ENCODE peak calls at places on chromosomes 5 and 9, in ten cellular contexts. One of them, this sample, is unnamed.
A peak's percentile ranks its signal among the peaks of the same experiment; 100 is the strongest.

GRCh38 chr9:130225586-130225985 is 40.0 kb upstream of the HMCN2 start:
- DNase-seq in psoas muscle: peak; percentile 37
- DNase-seq in cardiac fibroblast: no peak
- DNase-seq in ovary: no peak
- DNase-seq in colonic mucosa: no peak
- DNase-seq in CD8-positive, alpha-beta T cell: no peak
- DNase-seq in kidney epithelial cell: no peak
- DNase-seq in HepG2: no peak
- DNase-seq in SK-N-SH: no peak
- DNase-seq in IMR-90: no peak
- DNase-seq in this sample: no peak

GRCh38 chr5:56476487-56476856 is 243.3 kb upstream of the ANKRD55 start:
- DNase-seq in SK-N-SH: no peak
- DNase-seq in kidney epithelial cell: no peak
- DNase-seq in CD8-positive, alpha-beta T cell: no peak
- DNase-seq in psoas muscle: no peak
- DNase-seq in ovary: no peak
- DNase-seq in IMR-90: no peak
- DNase-seq in colonic mucosa: no peak
- DNase-seq in cardiac fibroblast: no peak
- DNase-seq in HepG2: peak; percentile 84
- DNase-seq in this sample: no peak

GRCh38 chr9:92974161-92974661 is 26.9 kb downstream of the FGD3 start:
- DNase-seq in cardiac fibroblast: no peak
- DNase-seq in IMR-90: no peak
- DNase-seq in ovary: no peak
- DNase-seq in kidney epithelial cell: no peak
- DNase-seq in HepG2: peak; percentile 32
- DNase-seq in CD8-positive, alpha-beta T cell: no peak
- DNase-seq in SK-N-SH: no peak
- DNase-seq in psoas muscle: no peak
- DNase-seq in colonic mucosa: no peak
- DNase-seq in this sample: no peak

GRCh38 chr5:36252722-36253340 is 11.1 kb upstream of the NADK2 start:
- DNase-seq in psoas muscle: no peak
- DNase-seq in CD8-positive, alpha-beta T cell: no peak
- DNase-seq in kidney epithelial cell: no peak
- DNase-seq in ovary: no peak
- DNase-seq in cardiac fibroblast: peak; percentile 63
- DNase-seq in HepG2: no peak
- DNase-seq in IMR-90: no peak
- DNase-seq in SK-N-SH: no peak
- DNase-seq in colonic mucosa: no peak
- DNase-seq in this sample: peak; percentile 78

GRCh38 chr9:79387091-79387490 is 184.7 kb upstream of the TLE4 start:
- DNase-seq in kidney epithelial cell: no peak
- DNase-seq in cardiac fibroblast: no peak
- DNase-seq in CD8-positive, alpha-beta T cell: no peak
- DNase-seq in IMR-90: peak; percentile 83
- DNase-seq in psoas muscle: no peak
- DNase-seq in ovary: no peak
- DNase-seq in HepG2: no peak
- DNase-seq in SK-N-SH: no peak
- DNase-seq in colonic mucosa: no peak
- DNase-seq in this sample: peak; percentile 22

GRCh38 chr9:74821636-74822035 is 66.1 kb downstream of the TRPM6 start:
- DNase-seq in IMR-90: no peak
- DNase-seq in CD8-positive, alpha-beta T cell: no peak
- DNase-seq in cardiac fibroblast: no peak
- DNase-seq in HepG2: no peak
- DNase-seq in colonic mucosa: no peak
- DNase-seq in ovary: no peak
- DNase-seq in SK-N-SH: no peak
- DNase-seq in psoas muscle: no peak
- DNase-seq in kidney epithelial cell: no peak
- DNase-seq in this sample: no peak

GRCh38 chr9:94554439-94555331 is at the start of gene PCAT7:
- DNase-seq in ovary: no peak
- DNase-seq in IMR-90: no peak
- DNase-seq in colonic mucosa: peak; percentile 85
- DNase-seq in HepG2: peak; percentile 84
- DNase-seq in SK-N-SH: peak; percentile 56
- DNase-seq in CD8-positive, alpha-beta T cell: no peak
- DNase-seq in psoas muscle: no peak
- DNase-seq in cardiac fibroblast: peak; percentile 59
- DNase-seq in kidney epithelial cell: no peak
- DNase-seq in this sample: no peak

GRCh38 chr5:176359658-176360057 is 1.9 kb downstream of the KIAA1191 start:
- DNase-seq in SK-N-SH: no peak
- DNase-seq in kidney epithelial cell: no peak
- DNase-seq in CD8-positive, alpha-beta T cell: no peak
- DNase-seq in cardiac fibroblast: no peak
- DNase-seq in colonic mucosa: no peak
- DNase-seq in ovary: no peak
- DNase-seq in HepG2: no peak
- DNase-seq in IMR-90: peak; percentile 47
- DNase-seq in psoas muscle: no peak
- DNase-seq in this sample: no peak

GRCh38 chr5:135442387-135443256 is 4.5 kb downstream of the DCANP1 start:
- DNase-seq in IMR-90: no peak
- DNase-seq in ovary: no peak
- DNase-seq in psoas muscle: no peak
- DNase-seq in CD8-positive, alpha-beta T cell: no peak
- DNase-seq in colonic mucosa: no peak
- DNase-seq in kidney epithelial cell: no peak
- DNase-seq in cardiac fibroblast: no peak
- DNase-seq in SK-N-SH: no peak
- DNase-seq in HepG2: no peak
- DNase-seq in this sample: no peak

GRCh38 chr5:64987768-64988167 is 219.0 kb downstream of the CWC27 start:
- DNase-seq in ovary: no peak
- DNase-seq in SK-N-SH: no peak
- DNase-seq in CD8-positive, alpha-beta T cell: no peak
- DNase-seq in cardiac fibroblast: no peak
- DNase-seq in psoas muscle: no peak
- DNase-seq in HepG2: no peak
- DNase-seq in colonic mucosa: no peak
- DNase-seq in IMR-90: no peak
- DNase-seq in kidney epithelial cell: no peak
- DNase-seq in this sample: no peak

GRCh38 chr9:109975574-109976327 is 195.8 kb downstream of the PALM2AKAP2 start:
- DNase-seq in colonic mucosa: no peak
- DNase-seq in cardiac fibroblast: peak; percentile 52
- DNase-seq in SK-N-SH: no peak
- DNase-seq in CD8-positive, alpha-beta T cell: no peak
- DNase-seq in kidney epithelial cell: no peak
- DNase-seq in HepG2: no peak
- DNase-seq in IMR-90: peak; percentile 91
- DNase-seq in psoas muscle: no peak
- DNase-seq in ovary: no peak
- DNase-seq in this sample: peak; percentile 86

GRCh38 chr5:1817261-1818043 is 16.2 kb downstream of the NDUFS6 start:
- DNase-seq in colonic mucosa: no peak
- DNase-seq in IMR-90: no peak
- DNase-seq in cardiac fibroblast: no peak
- DNase-seq in ovary: no peak
- DNase-seq in kidney epithelial cell: no peak
- DNase-seq in CD8-positive, alpha-beta T cell: no peak
- DNase-seq in SK-N-SH: no peak
- DNase-seq in HepG2: no peak
- DNase-seq in psoas muscle: no peak
- DNase-seq in this sample: no peak

GRCh38 chr9:137741330-137741729 is 122.5 kb downstream of the EHMT1 start:
- DNase-seq in SK-N-SH: no peak
- DNase-seq in cardiac fibroblast: no peak
- DNase-seq in colonic mucosa: no peak
- DNase-seq in IMR-90: no peak
- DNase-seq in kidney epithelial cell: no peak
- DNase-seq in ovary: no peak
- DNase-seq in HepG2: no peak
- DNase-seq in CD8-positive, alpha-beta T cell: no peak
- DNase-seq in psoas muscle: no peak
- DNase-seq in this sample: no peak

GRCh38 chr5:132832612-132833011 is 2.2 kb upstream of the SHROOM1 start:
- DNase-seq in HepG2: no peak
- DNase-seq in colonic mucosa: no peak
- DNase-seq in CD8-positive, alpha-beta T cell: no peak
- DNase-seq in IMR-90: no peak
- DNase-seq in kidney epithelial cell: no peak
- DNase-seq in cardiac fibroblast: no peak
- DNase-seq in ovary: no peak
- DNase-seq in psoas muscle: no peak
- DNase-seq in SK-N-SH: no peak
- DNase-seq in this sample: no peak

GRCh38 chr5:129853588-129853987 is 50.7 kb upstream of the CHSY3 start:
- DNase-seq in cardiac fibroblast: no peak
- DNase-seq in psoas muscle: no peak
- DNase-seq in CD8-positive, alpha-beta T cell: no peak
- DNase-seq in SK-N-SH: no peak
- DNase-seq in HepG2: no peak
- DNase-seq in kidney epithelial cell: no peak
- DNase-seq in IMR-90: no peak
- DNase-seq in ovary: no peak
- DNase-seq in colonic mucosa: no peak
- DNase-seq in this sample: no peak

GRCh38 chr5:143271431-143271830 is 132.1 kb downstream of the NR3C1 start:
- DNase-seq in colonic mucosa: no peak
- DNase-seq in cardiac fibroblast: no peak
- DNase-seq in CD8-positive, alpha-beta T cell: no peak
- DNase-seq in psoas muscle: no peak
- DNase-seq in HepG2: no peak
- DNase-seq in ovary: no peak
- DNase-seq in SK-N-SH: no peak
- DNase-seq in kidney epithelial cell: no peak
- DNase-seq in IMR-90: no peak
- DNase-seq in this sample: no peak

GRCh38 chr5:72842816-72843215 is 26.4 kb downstream of the TNPO1 start:
- DNase-seq in ovary: no peak
- DNase-seq in kidney epithelial cell: peak; percentile 23
- DNase-seq in psoas muscle: no peak
- DNase-seq in cardiac fibroblast: peak; percentile 29
- DNase-seq in SK-N-SH: no peak
- DNase-seq in colonic mucosa: peak; percentile 25
- DNase-seq in IMR-90: peak; percentile 65
- DNase-seq in HepG2: no peak
- DNase-seq in CD8-positive, alpha-beta T cell: no peak
- DNase-seq in this sample: no peak
- TF ChIP-seq CTCF in ovary: no peak
- TF ChIP-seq CTCF in kidney epithelial cell: peak; percentile 11
- TF ChIP-seq CTCF in psoas muscle: no peak
- TF ChIP-seq CTCF in cardiac fibroblast: no peak
- TF ChIP-seq CTCF in SK-N-SH: peak; percentile 45
- TF ChIP-seq CTCF in colonic mucosa: no peak
- TF ChIP-seq CTCF in IMR-90: peak; percentile 34
- TF ChIP-seq CTCF in HepG2: peak; percentile 21
- TF ChIP-seq CTCF in CD8-positive, alpha-beta T cell: no peak
- TF ChIP-seq CTCF in this sample: no peak

DNA sequence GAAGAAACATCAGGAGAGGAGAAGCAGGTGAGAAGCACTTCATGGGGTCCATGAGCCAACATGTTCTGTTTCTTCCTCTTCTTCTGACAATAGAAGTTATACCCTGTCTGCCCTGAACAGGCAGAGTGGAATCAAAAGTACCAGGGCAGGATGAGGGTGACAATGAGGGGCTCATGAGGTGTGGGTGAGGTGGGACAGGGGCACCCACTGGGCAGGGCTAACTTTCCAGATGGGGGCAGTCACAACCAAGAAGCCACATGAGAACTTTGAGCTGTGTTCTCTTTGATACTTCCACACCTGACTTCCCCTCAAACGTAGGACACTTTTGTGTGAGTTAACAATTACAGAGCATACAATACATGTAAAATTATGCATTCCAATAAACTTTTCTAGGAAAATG is 92.7 kb downstream of the LHFPL2 start:
- DNase-seq in ovary: no peak
- DNase-seq in colonic mucosa: no peak
- DNase-seq in cardiac fibroblast: no peak
- DNase-seq in IMR-90: no peak
- DNase-seq in kidney epithelial cell: no peak
- DNase-seq in SK-N-SH: no peak
- DNase-seq in psoas muscle: no peak
- DNase-seq in HepG2: no peak
- DNase-seq in CD8-positive, alpha-beta T cell: no peak
- DNase-seq in this sample: no peak
- H3K4me3 ChIP-seq in ovary: no peak overlapping the region
- H3K4me3 ChIP-seq in colonic mucosa: no peak overlapping the region
- H3K4me3 ChIP-seq in cardiac fibroblast: no peak overlapping the region
- H3K4me3 ChIP-seq in IMR-90: no peak overlapping the region
- H3K4me3 ChIP-seq in kidney epithelial cell: no peak overlapping the region
- H3K4me3 ChIP-seq in SK-N-SH: no peak overlapping the region
- H3K4me3 ChIP-seq in psoas muscle: no peak overlapping the region
- H3K4me3 ChIP-seq in HepG2: no peak overlapping the region
- H3K4me3 ChIP-seq in CD8-positive, alpha-beta T cell: no peak overlapping the region
- H3K4me3 ChIP-seq in this sample: no peak overlapping the region

DNA sequence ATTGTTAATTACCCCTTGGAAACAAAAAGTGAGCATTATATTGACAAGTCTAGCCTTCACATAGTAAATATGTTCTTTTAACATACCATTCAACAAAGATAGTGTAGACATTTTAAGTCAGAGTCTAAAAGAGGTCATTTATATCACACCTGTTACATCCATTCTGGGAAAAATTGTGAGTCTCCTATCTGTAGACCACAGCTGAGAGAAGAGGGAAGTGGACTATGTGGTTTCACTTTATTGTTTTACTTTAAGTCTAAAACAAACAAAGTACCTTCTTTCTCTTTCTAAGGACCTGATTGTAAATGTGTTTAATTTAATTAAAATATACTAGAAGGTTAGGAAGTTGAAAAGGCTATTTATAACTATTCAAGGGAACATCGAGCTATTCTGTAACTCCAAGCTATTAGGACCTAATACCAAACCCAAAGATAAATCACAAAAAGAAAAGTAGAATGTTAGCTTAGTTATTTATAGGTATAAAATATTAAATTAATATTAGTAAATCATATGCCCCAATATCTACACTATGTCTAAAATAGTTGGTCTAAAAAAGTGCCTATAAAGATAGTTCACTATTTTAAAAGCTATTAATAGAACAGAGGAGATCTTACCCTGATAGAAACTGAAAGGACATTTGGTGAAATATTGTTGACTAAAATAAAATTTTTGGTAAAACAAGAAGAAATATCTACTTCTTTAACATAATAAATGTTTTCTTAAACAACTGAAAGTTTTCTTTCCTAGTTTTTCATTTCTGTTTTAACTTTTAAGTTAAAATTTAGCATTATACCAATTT is 134.9 kb downstream of the TMEM167A start:
- DNase-seq in SK-N-SH: no peak
- DNase-seq in IMR-90: no peak
- DNase-seq in psoas muscle: no peak
- DNase-seq in CD8-positive, alpha-beta T cell: no peak
- DNase-seq in ovary: no peak
- DNase-seq in colonic mucosa: no peak
- DNase-seq in cardiac fibroblast: no peak
- DNase-seq in HepG2: no peak
- DNase-seq in kidney epithelial cell: no peak
- DNase-seq in this sample: no peak
- TF ChIP-seq CTCF in SK-N-SH: no peak
- TF ChIP-seq CTCF in IMR-90: no peak
- TF ChIP-seq CTCF in psoas muscle: no peak
- TF ChIP-seq CTCF in CD8-positive, alpha-beta T cell: no peak
- TF ChIP-seq CTCF in ovary: no peak
- TF ChIP-seq CTCF in colonic mucosa: no peak
- TF ChIP-seq CTCF in cardiac fibroblast: no peak
- TF ChIP-seq CTCF in HepG2: no peak
- TF ChIP-seq CTCF in kidney epithelial cell: no peak
- TF ChIP-seq CTCF in this sample: no peak

GRCh38 chr9:121301881-121302286 is 33.9 kb downstream of the GSN start:
- DNase-seq in CD8-positive, alpha-beta T cell: no peak
- DNase-seq in psoas muscle: peak; percentile 42
- DNase-seq in SK-N-SH: no peak
- DNase-seq in ovary: no peak
- DNase-seq in colonic mucosa: no peak
- DNase-seq in IMR-90: no peak
- DNase-seq in cardiac fibroblast: no peak
- DNase-seq in HepG2: no peak
- DNase-seq in kidney epithelial cell: no peak
- DNase-seq in this sample: no peak
- H3K4me3 ChIP-seq in CD8-positive, alpha-beta T cell: no peak overlapping the region
- H3K4me3 ChIP-seq in psoas muscle: peak overlapping the region; percentile 75
- H3K4me3 ChIP-seq in SK-N-SH: no peak overlapping the region
- H3K4me3 ChIP-seq in ovary: no peak overlapping the region
- H3K4me3 ChIP-seq in colonic mucosa: no peak overlapping the region
- H3K4me3 ChIP-seq in IMR-90: no peak overlapping the region
- H3K4me3 ChIP-seq in cardiac fibroblast: no peak overlapping the region
- H3K4me3 ChIP-seq in HepG2: no peak overlapping the region
- H3K4me3 ChIP-seq in kidney epithelial cell: no peak overlapping the region
- H3K4me3 ChIP-seq in this sample: no peak overlapping the region

This sample was measured in astrocyte of the cerebellum.